ENCODE peak calls at places on chromosome 14, in seven cellular contexts. M is naive thymus-derived CD4-positive, alpha-beta T cell; J is uterus; V is CD4-positive, alpha-beta T cell; O is ovary; N is ureter; G is NCI-H510A treated with DMSO at 0.1 percent for 48 hours. A is an unnamed sample.

GRCh38 chr14:50366589-50366988 is 30.1 kb downstream of the CDKL1 start:
- DNase-seq in M (no peak), J (no peak), V (no peak), O (no peak), N (peak; percentile 17), G (no peak), A (no peak)

GRCh38 chr14:103008768-103009342 is 48.5 kb downstream of the CDC42BPB start:
- DNase-seq in M (no peak), J (no peak), V (no peak), O (no peak), N (no peak), G (no peak), A (no peak)

GRCh38 chr14:104985675-104986486 is at the start of gene CLBA1:
- DNase-seq in M (peak; percentile 90), J (peak; percentile 84), V (peak; percentile 88), O (peak; percentile 94), N (peak; percentile 86), G (peak; percentile 73), A (peak; percentile 97)

GRCh38 chr14:54834727-54835126 is 67.9 kb downstream of the GCH1 start:
- DNase-seq in M (no peak), J (no peak), V (no peak), O (no peak), N (no peak), G (no peak), A (no peak)

GRCh38 chr14:66078031-66078430 is 408.1 kb upstream of the CCDC196 start:
- DNase-seq in M (no peak), J (no peak), V (no peak), O (no peak), N (no peak), G (no peak), A (no peak)

GRCh38 chr14:56482306-56482705 is 97.3 kb upstream of the TMEM260 start:
- DNase-seq in M (no peak), J (no peak), V (no peak), O (no peak), N (no peak), G (peak; percentile 43), A (no peak)

GRCh38 chr14:24408764-24409163 is 10.0 kb downstream of the NYNRIN start:
- DNase-seq in M (no peak), J (no peak), V (no peak), O (peak; percentile 47), N (no peak), G (no peak), A (no peak)

GRCh38 chr14:76501156-76501555 is 125.2 kb downstream of the ESRRB start:
- DNase-seq in M (no peak), J (no peak), V (no peak), O (no peak), N (no peak), G (no peak), A (no peak)

GRCh38 chr14:89165189-89165809 is 251.7 kb downstream of the FOXN3 start:
- DNase-seq in M (no peak), J (no peak), V (no peak), O (no peak), N (no peak), G (no peak), A (no peak)

GRCh38 chr14:100129161-100129589 is 30.3 kb downstream of the DEGS2 start:
- DNase-seq in M (no peak), J (no peak), V (no peak), O (no peak), N (no peak), G (no peak), A (no peak)

GRCh38 chr14:104137297-104138097 is 890 bp upstream of the KIF26A start:
- DNase-seq in M (peak; percentile 53), J (peak; percentile 34), V (peak; percentile 70), O (peak; percentile 80), N (no peak), G (peak; percentile 71), A (peak; percentile 90)

GRCh38 chr14:90846511-90846910 is 30.3 kb upstream of the TTC7B start:
- DNase-seq in M (no peak), J (no peak), V (no peak), O (no peak), N (no peak), G (no peak), A (no peak)

GRCh38 chr14:106200539-106201310 is 674.3 kb downstream of the TMEM121 start:
- DNase-seq in M (peak; percentile 46), J (no peak), V (no peak), O (no peak), N (no peak), G (no peak), A (no peak)

GRCh38 chr14:100649173-100649519 is 61.9 kb upstream of the BEGAIN start:
- DNase-seq in M (no peak), J (no peak), V (no peak), O (no peak), N (no peak), G (no peak), A (no peak)

GRCh38 chr14:102323102-102323501 is 3.6 kb downstream of the ZNF839 start:
- DNase-seq in M (no peak), J (peak; percentile 58), V (no peak), O (peak; percentile 66), N (peak; percentile 59), G (peak; percentile 36), A (no peak)

GRCh38 chr14:21652209-21652808 is 1.3 kb upstream of the OR4E2 start:
- DNase-seq in M (no peak), J (no peak), V (no peak), O (no peak), N (no peak), G (no peak), A (no peak)

GRCh38 chr14:103696466-103697071 is 18.7 kb downstream of the XRCC3 start:
- DNase-seq in M (no peak), J (peak; percentile 69), V (no peak), O (peak; percentile 83), N (no peak), G (peak; percentile 70), A (no peak)

GRCh38 chr14:83473416-83473815 is 1939.8 kb upstream of the SEL1L start:
- DNase-seq in M (no peak), J (no peak), V (no peak), O (no peak), N (no peak), G (no peak), A (no peak)